ENCODE peak calls at places on chromosomes 5 and 9, in five cellular contexts. One of them, this sample, is unnamed.

GRCh38 chr9:15221746-15222145 is 85.3 kb downstream of the TTC39B start:
- DNase-seq in hepatic stellate cell: no peak
- DNase-seq in colonic mucosa: no peak
- DNase-seq in GM12891: no peak
- DNase-seq in activated T-helper 1 cell treated with Interleukin-2 at 50 U/mL for 16 hours: no peak
- DNase-seq in this sample: no peak

GRCh38 chr5:124927735-124928134 is 181.3 kb upstream of the ZNF608 start:
- DNase-seq in GM12891: no peak
- DNase-seq in hepatic stellate cell: peak
- DNase-seq in activated T-helper 1 cell treated with Interleukin-2 at 50 U/mL for 16 hours: no peak
- DNase-seq in colonic mucosa: no peak
- DNase-seq in this sample: peak

GRCh38 chr9:115213777-115214428 is 95.9 kb upstream of the TNC start:
- DNase-seq in activated T-helper 1 cell treated with Interleukin-2 at 50 U/mL for 16 hours: no peak
- DNase-seq in hepatic stellate cell: peak
- DNase-seq in colonic mucosa: no peak
- DNase-seq in GM12891: no peak
- DNase-seq in this sample: peak

GRCh38 chr9:88025411-88026132 is 51.2 kb upstream of the CDK20 start:
- DNase-seq in activated T-helper 1 cell treated with Interleukin-2 at 50 U/mL for 16 hours: no peak
- DNase-seq in hepatic stellate cell: no peak
- DNase-seq in GM12891: no peak
- DNase-seq in colonic mucosa: no peak
- DNase-seq in this sample: no peak

GRCh38 chr5:143055596-143056330 is 285.6 kb downstream of the ARHGAP26 start:
- DNase-seq in activated T-helper 1 cell treated with Interleukin-2 at 50 U/mL for 16 hours: no peak
- DNase-seq in GM12891: no peak
- DNase-seq in colonic mucosa: no peak
- DNase-seq in hepatic stellate cell: no peak
- DNase-seq in this sample: peak

GRCh38 chr9:35569206-35569605 is 35.9 kb upstream of the TESK1 start:
- DNase-seq in GM12891: no peak
- DNase-seq in colonic mucosa: no peak
- DNase-seq in hepatic stellate cell: no peak
- DNase-seq in activated T-helper 1 cell treated with Interleukin-2 at 50 U/mL for 16 hours: no peak
- DNase-seq in this sample: no peak

GRCh38 chr9:128633057-128633456 is 23.6 kb downstream of the DYNC2I2 start:
- DNase-seq in activated T-helper 1 cell treated with Interleukin-2 at 50 U/mL for 16 hours: no peak
- DNase-seq in hepatic stellate cell: no peak
- DNase-seq in colonic mucosa: no peak
- DNase-seq in GM12891: no peak
- DNase-seq in this sample: no peak

GRCh38 chr5:78677777-78678668 is 29.5 kb upstream of the LHFPL2 start:
- DNase-seq in activated T-helper 1 cell treated with Interleukin-2 at 50 U/mL for 16 hours: no peak
- DNase-seq in colonic mucosa: peak
- DNase-seq in GM12891: no peak
- DNase-seq in hepatic stellate cell: peak
- DNase-seq in this sample: peak

GRCh38 chr9:115369322-115369957 is 251.5 kb upstream of the TNC start:
- DNase-seq in hepatic stellate cell: peak
- DNase-seq in GM12891: no peak
- DNase-seq in colonic mucosa: no peak
- DNase-seq in activated T-helper 1 cell treated with Interleukin-2 at 50 U/mL for 16 hours: no peak
- DNase-seq in this sample: peak

This sample was measured in iris pigment epithelial cell.